ENCODE peak calls at places on chromosomes 13 and 19, in nine cellular contexts. One of them, this sample, is unnamed.

GRCh38 chr13:95100525-95101121 is 200.6 kb downstream of the ABCC4 start:
- DNase-seq in activated naive CD4-positive, alpha-beta T cell treated with anti-CD3 and anti-CD28 coated beads for 36 hours: no peak
- DNase-seq in epithelial cell of esophagus: peak; percentile 94
- DNase-seq in fibroblast of the conjunctiva: no peak
- DNase-seq in activated T-cell treated with anti-CD3 and anti-CD28 coated beads, Interleukin-2, amount 50 U/mL, for 24 hours: no peak
- DNase-seq in stromal cell of bone marrow: peak; percentile 82
- DNase-seq in T1000: peak; percentile 58
- DNase-seq in endodermal cell: no peak
- DNase-seq in SIG-M5: no peak
- DNase-seq in this sample: no peak

GRCh38 chr13:45325806-45326205 is 15.2 kb downstream of the TPT1 start:
- DNase-seq in T1000: no peak
- DNase-seq in activated T-cell treated with anti-CD3 and anti-CD28 coated beads, Interleukin-2, amount 50 U/mL, for 24 hours: no peak
- DNase-seq in stromal cell of bone marrow: peak; percentile 93
- DNase-seq in activated naive CD4-positive, alpha-beta T cell treated with anti-CD3 and anti-CD28 coated beads for 36 hours: no peak
- DNase-seq in SIG-M5: no peak
- DNase-seq in fibroblast of the conjunctiva: peak; percentile 58
- DNase-seq in endodermal cell: no peak
- DNase-seq in epithelial cell of esophagus: peak; percentile 92
- DNase-seq in this sample: no peak

GRCh38 chr19:39474139-39474620 is 6.5 kb upstream of the TIMM50 start:
- DNase-seq in T1000: no peak
- DNase-seq in SIG-M5: no peak
- DNase-seq in activated naive CD4-positive, alpha-beta T cell treated with anti-CD3 and anti-CD28 coated beads for 36 hours: peak; percentile 76
- DNase-seq in fibroblast of the conjunctiva: peak; percentile 14
- DNase-seq in activated T-cell treated with anti-CD3 and anti-CD28 coated beads, Interleukin-2, amount 50 U/mL, for 24 hours: peak; percentile 81
- DNase-seq in epithelial cell of esophagus: peak; percentile 48
- DNase-seq in endodermal cell: peak; percentile 96
- DNase-seq in stromal cell of bone marrow: no peak
- DNase-seq in this sample: peak; percentile 95

GRCh38 chr13:32423592-32423991 is 4.3 kb downstream of the N4BP2L1 start:
- DNase-seq in fibroblast of the conjunctiva: no peak
- DNase-seq in endodermal cell: no peak
- DNase-seq in activated naive CD4-positive, alpha-beta T cell treated with anti-CD3 and anti-CD28 coated beads for 36 hours: no peak
- DNase-seq in activated T-cell treated with anti-CD3 and anti-CD28 coated beads, Interleukin-2, amount 50 U/mL, for 24 hours: no peak
- DNase-seq in stromal cell of bone marrow: no peak
- DNase-seq in SIG-M5: no peak
- DNase-seq in T1000: no peak
- DNase-seq in epithelial cell of esophagus: no peak
- DNase-seq in this sample: no peak

GRCh38 chr13:66430266-66430665 is 799.9 kb downstream of the PCDH9 start:
- DNase-seq in endodermal cell: no peak
- DNase-seq in T1000: no peak
- DNase-seq in fibroblast of the conjunctiva: no peak
- DNase-seq in epithelial cell of esophagus: no peak
- DNase-seq in activated naive CD4-positive, alpha-beta T cell treated with anti-CD3 and anti-CD28 coated beads for 36 hours: no peak
- DNase-seq in activated T-cell treated with anti-CD3 and anti-CD28 coated beads, Interleukin-2, amount 50 U/mL, for 24 hours: no peak
- DNase-seq in stromal cell of bone marrow: no peak
- DNase-seq in SIG-M5: no peak
- DNase-seq in this sample: no peak

GRCh38 chr13:77697208-77698103 is at the start of gene SLAIN1:
- DNase-seq in fibroblast of the conjunctiva: no peak
- DNase-seq in activated T-cell treated with anti-CD3 and anti-CD28 coated beads, Interleukin-2, amount 50 U/mL, for 24 hours: peak; percentile 86
- DNase-seq in epithelial cell of esophagus: peak; percentile 22
- DNase-seq in SIG-M5: peak; percentile 31
- DNase-seq in stromal cell of bone marrow: no peak
- DNase-seq in T1000: peak; percentile 20
- DNase-seq in activated naive CD4-positive, alpha-beta T cell treated with anti-CD3 and anti-CD28 coated beads for 36 hours: peak; percentile 79
- DNase-seq in endodermal cell: peak; percentile 97
- DNase-seq in this sample: peak; percentile 94

GRCh38 chr13:107322228-107322627 is 754.3 kb upstream of the ARGLU1 start:
- DNase-seq in SIG-M5: no peak
- DNase-seq in epithelial cell of esophagus: peak; percentile 56
- DNase-seq in endodermal cell: no peak
- DNase-seq in fibroblast of the conjunctiva: no peak
- DNase-seq in T1000: no peak
- DNase-seq in activated naive CD4-positive, alpha-beta T cell treated with anti-CD3 and anti-CD28 coated beads for 36 hours: no peak
- DNase-seq in activated T-cell treated with anti-CD3 and anti-CD28 coated beads, Interleukin-2, amount 50 U/mL, for 24 hours: no peak
- DNase-seq in stromal cell of bone marrow: no peak
- DNase-seq in this sample: no peak

GRCh38 chr19:35908977-35909683 is 1.0 kb upstream of the TYROBP start:
- DNase-seq in T1000: no peak
- DNase-seq in epithelial cell of esophagus: no peak
- DNase-seq in stromal cell of bone marrow: no peak
- DNase-seq in activated naive CD4-positive, alpha-beta T cell treated with anti-CD3 and anti-CD28 coated beads for 36 hours: peak; percentile 42
- DNase-seq in endodermal cell: no peak
- DNase-seq in SIG-M5: peak; percentile 92
- DNase-seq in fibroblast of the conjunctiva: no peak
- DNase-seq in activated T-cell treated with anti-CD3 and anti-CD28 coated beads, Interleukin-2, amount 50 U/mL, for 24 hours: peak; percentile 34
- DNase-seq in this sample: peak; percentile 63

GRCh38 chr13:31038834-31039552 is 106.5 kb downstream of the TEX26 start:
- DNase-seq in endodermal cell: no peak
- DNase-seq in T1000: no peak
- DNase-seq in activated T-cell treated with anti-CD3 and anti-CD28 coated beads, Interleukin-2, amount 50 U/mL, for 24 hours: peak; percentile 54
- DNase-seq in SIG-M5: peak; percentile 6
- DNase-seq in stromal cell of bone marrow: peak; percentile 44
- DNase-seq in fibroblast of the conjunctiva: no peak
- DNase-seq in activated naive CD4-positive, alpha-beta T cell treated with anti-CD3 and anti-CD28 coated beads for 36 hours: peak; percentile 44
- DNase-seq in epithelial cell of esophagus: no peak
- DNase-seq in this sample: no peak

GRCh38 chr13:43414111-43414510 is 372.7 kb downstream of the ENOX1 start:
- DNase-seq in activated naive CD4-positive, alpha-beta T cell treated with anti-CD3 and anti-CD28 coated beads for 36 hours: no peak
- DNase-seq in T1000: no peak
- DNase-seq in epithelial cell of esophagus: no peak
- DNase-seq in SIG-M5: no peak
- DNase-seq in endodermal cell: no peak
- DNase-seq in fibroblast of the conjunctiva: no peak
- DNase-seq in activated T-cell treated with anti-CD3 and anti-CD28 coated beads, Interleukin-2, amount 50 U/mL, for 24 hours: no peak
- DNase-seq in stromal cell of bone marrow: no peak
- DNase-seq in this sample: no peak

GRCh38 chr13:97107815-97108534 is 113.7 kb upstream of the OXGR1 start:
- DNase-seq in activated T-cell treated with anti-CD3 and anti-CD28 coated beads, Interleukin-2, amount 50 U/mL, for 24 hours: no peak
- DNase-seq in activated naive CD4-positive, alpha-beta T cell treated with anti-CD3 and anti-CD28 coated beads for 36 hours: no peak
- DNase-seq in SIG-M5: no peak
- DNase-seq in endodermal cell: no peak
- DNase-seq in stromal cell of bone marrow: no peak
- DNase-seq in fibroblast of the conjunctiva: no peak
- DNase-seq in T1000: no peak
- DNase-seq in epithelial cell of esophagus: no peak
- DNase-seq in this sample: no peak

GRCh38 chr19:32519023-32519422 is 62.0 kb upstream of the PDCD5 start:
- DNase-seq in epithelial cell of esophagus: no peak
- DNase-seq in SIG-M5: no peak
- DNase-seq in fibroblast of the conjunctiva: no peak
- DNase-seq in activated naive CD4-positive, alpha-beta T cell treated with anti-CD3 and anti-CD28 coated beads for 36 hours: no peak
- DNase-seq in endodermal cell: no peak
- DNase-seq in stromal cell of bone marrow: no peak
- DNase-seq in T1000: no peak
- DNase-seq in activated T-cell treated with anti-CD3 and anti-CD28 coated beads, Interleukin-2, amount 50 U/mL, for 24 hours: no peak
- DNase-seq in this sample: no peak

GRCh38 chr13:51152713-51153112 is 41.6 kb upstream of the C13orf42 start:
- DNase-seq in activated T-cell treated with anti-CD3 and anti-CD28 coated beads, Interleukin-2, amount 50 U/mL, for 24 hours: no peak
- DNase-seq in T1000: no peak
- DNase-seq in endodermal cell: peak; percentile 58
- DNase-seq in SIG-M5: no peak
- DNase-seq in stromal cell of bone marrow: no peak
- DNase-seq in fibroblast of the conjunctiva: no peak
- DNase-seq in epithelial cell of esophagus: no peak
- DNase-seq in activated naive CD4-positive, alpha-beta T cell treated with anti-CD3 and anti-CD28 coated beads for 36 hours: no peak
- DNase-seq in this sample: no peak

GRCh38 chr13:34672631-34673030 is 269.4 kb upstream of the NBEA start:
- DNase-seq in stromal cell of bone marrow: no peak
- DNase-seq in epithelial cell of esophagus: peak; percentile 12
- DNase-seq in T1000: no peak
- DNase-seq in activated T-cell treated with anti-CD3 and anti-CD28 coated beads, Interleukin-2, amount 50 U/mL, for 24 hours: no peak
- DNase-seq in endodermal cell: no peak
- DNase-seq in activated naive CD4-positive, alpha-beta T cell treated with anti-CD3 and anti-CD28 coated beads for 36 hours: no peak
- DNase-seq in SIG-M5: no peak
- DNase-seq in fibroblast of the conjunctiva: no peak
- DNase-seq in this sample: no peak

GRCh38 chr19:53977991-53978731 is 13.3 kb upstream of the CACNG6 start:
- DNase-seq in fibroblast of the conjunctiva: peak; percentile 56
- DNase-seq in T1000: no peak
- DNase-seq in endodermal cell: peak; percentile 98
- DNase-seq in activated naive CD4-positive, alpha-beta T cell treated with anti-CD3 and anti-CD28 coated beads for 36 hours: peak; percentile 47
- DNase-seq in stromal cell of bone marrow: peak; percentile 40
- DNase-seq in activated T-cell treated with anti-CD3 and anti-CD28 coated beads, Interleukin-2, amount 50 U/mL, for 24 hours: peak; percentile 51
- DNase-seq in SIG-M5: no peak
- DNase-seq in epithelial cell of esophagus: peak; percentile 40
- DNase-seq in this sample: peak; percentile 98

GRCh38 chr13:110555601-110556223 is 5.8 kb downstream of the RAB20 start:
- DNase-seq in T1000: no peak
- DNase-seq in epithelial cell of esophagus: no peak
- DNase-seq in fibroblast of the conjunctiva: no peak
- DNase-seq in stromal cell of bone marrow: no peak
- DNase-seq in activated T-cell treated with anti-CD3 and anti-CD28 coated beads, Interleukin-2, amount 50 U/mL, for 24 hours: no peak
- DNase-seq in SIG-M5: peak; percentile 63
- DNase-seq in endodermal cell: no peak
- DNase-seq in activated naive CD4-positive, alpha-beta T cell treated with anti-CD3 and anti-CD28 coated beads for 36 hours: no peak
- DNase-seq in this sample: no peak

GRCh38 chr19:46990998-46991676 is 28.5 kb upstream of the NPAS1 start:
- DNase-seq in T1000: peak; percentile 60
- DNase-seq in activated naive CD4-positive, alpha-beta T cell treated with anti-CD3 and anti-CD28 coated beads for 36 hours: peak; percentile 78
- DNase-seq in activated T-cell treated with anti-CD3 and anti-CD28 coated beads, Interleukin-2, amount 50 U/mL, for 24 hours: peak; percentile 73
- DNase-seq in epithelial cell of esophagus: peak; percentile 85
- DNase-seq in SIG-M5: no peak
- DNase-seq in endodermal cell: peak; percentile 95
- DNase-seq in fibroblast of the conjunctiva: peak; percentile 70
- DNase-seq in stromal cell of bone marrow: peak; percentile 76
- DNase-seq in this sample: peak; percentile 91

GRCh38 chr13:20492641-20493040 is 33.0 kb downstream of the CRYL1 start:
- DNase-seq in stromal cell of bone marrow: no peak
- DNase-seq in activated naive CD4-positive, alpha-beta T cell treated with anti-CD3 and anti-CD28 coated beads for 36 hours: peak; percentile 42
- DNase-seq in activated T-cell treated with anti-CD3 and anti-CD28 coated beads, Interleukin-2, amount 50 U/mL, for 24 hours: peak; percentile 54
- DNase-seq in epithelial cell of esophagus: peak; percentile 55
- DNase-seq in fibroblast of the conjunctiva: peak; percentile 32
- DNase-seq in endodermal cell: peak; percentile 77
- DNase-seq in T1000: no peak
- DNase-seq in SIG-M5: no peak
- DNase-seq in this sample: no peak

GRCh38 chr13:114043421-114044053 is 69.7 kb upstream of the C13orf46 start:
- DNase-seq in SIG-M5: no peak
- DNase-seq in epithelial cell of esophagus: no peak
- DNase-seq in fibroblast of the conjunctiva: peak; percentile 54
- DNase-seq in T1000: peak; percentile 93
- DNase-seq in activated T-cell treated with anti-CD3 and anti-CD28 coated beads, Interleukin-2, amount 50 U/mL, for 24 hours: no peak
- DNase-seq in endodermal cell: peak; percentile 89
- DNase-seq in stromal cell of bone marrow: peak; percentile 77
- DNase-seq in activated naive CD4-positive, alpha-beta T cell treated with anti-CD3 and anti-CD28 coated beads for 36 hours: peak; percentile 25
- DNase-seq in this sample: peak; percentile 83

GRCh38 chr19:3788991-3789778 is 3.0 kb upstream of the MATK start:
- DNase-seq in T1000: no peak
- DNase-seq in endodermal cell: peak; percentile 36
- DNase-seq in activated naive CD4-positive, alpha-beta T cell treated with anti-CD3 and anti-CD28 coated beads for 36 hours: no peak
- DNase-seq in SIG-M5: no peak
- DNase-seq in activated T-cell treated with anti-CD3 and anti-CD28 coated beads, Interleukin-2, amount 50 U/mL, for 24 hours: no peak
- DNase-seq in epithelial cell of esophagus: no peak
- DNase-seq in fibroblast of the conjunctiva: no peak
- DNase-seq in stromal cell of bone marrow: no peak
- DNase-seq in this sample: peak; percentile 52

GRCh38 chr19:18109363-18109730 is 11.8 kb downstream of the MAST3 start:
- DNase-seq in activated T-cell treated with anti-CD3 and anti-CD28 coated beads, Interleukin-2, amount 50 U/mL, for 24 hours: no peak
- DNase-seq in SIG-M5: no peak
- DNase-seq in epithelial cell of esophagus: no peak
- DNase-seq in endodermal cell: no peak
- DNase-seq in stromal cell of bone marrow: no peak
- DNase-seq in T1000: no peak
- DNase-seq in activated naive CD4-positive, alpha-beta T cell treated with anti-CD3 and anti-CD28 coated beads for 36 hours: no peak
- DNase-seq in fibroblast of the conjunctiva: no peak
- DNase-seq in this sample: no peak

GRCh38 chr13:39224841-39225240 is 186.6 kb downstream of the NHLRC3 start:
- DNase-seq in stromal cell of bone marrow: no peak
- DNase-seq in fibroblast of the conjunctiva: no peak
- DNase-seq in activated T-cell treated with anti-CD3 and anti-CD28 coated beads, Interleukin-2, amount 50 U/mL, for 24 hours: no peak
- DNase-seq in endodermal cell: no peak
- DNase-seq in epithelial cell of esophagus: peak; percentile 66
- DNase-seq in activated naive CD4-positive, alpha-beta T cell treated with anti-CD3 and anti-CD28 coated beads for 36 hours: no peak
- DNase-seq in T1000: no peak
- DNase-seq in SIG-M5: no peak
- DNase-seq in this sample: no peak

GRCh38 chr19:13954185-13954584 is 1.9 kb downstream of the DCAF15 start:
- DNase-seq in activated T-cell treated with anti-CD3 and anti-CD28 coated beads, Interleukin-2, amount 50 U/mL, for 24 hours: no peak
- DNase-seq in stromal cell of bone marrow: no peak
- DNase-seq in activated naive CD4-positive, alpha-beta T cell treated with anti-CD3 and anti-CD28 coated beads for 36 hours: no peak
- DNase-seq in fibroblast of the conjunctiva: no peak
- DNase-seq in epithelial cell of esophagus: no peak
- DNase-seq in T1000: no peak
- DNase-seq in SIG-M5: no peak
- DNase-seq in endodermal cell: no peak
- DNase-seq in this sample: no peak

GRCh38 chr19:18167975-18168645 is 5.5 kb upstream of the IFI30 start:
- DNase-seq in stromal cell of bone marrow: no peak
- DNase-seq in fibroblast of the conjunctiva: no peak
- DNase-seq in activated naive CD4-positive, alpha-beta T cell treated with anti-CD3 and anti-CD28 coated beads for 36 hours: peak; percentile 76
- DNase-seq in T1000: no peak
- DNase-seq in SIG-M5: no peak
- DNase-seq in epithelial cell of esophagus: no peak
- DNase-seq in activated T-cell treated with anti-CD3 and anti-CD28 coated beads, Interleukin-2, amount 50 U/mL, for 24 hours: peak; percentile 74
- DNase-seq in endodermal cell: peak; percentile 84
- DNase-seq in this sample: peak; percentile 97

GRCh38 chr19:38544569-38545315 is 73.0 kb downstream of the MAP4K1 start:
- DNase-seq in SIG-M5: no peak
- DNase-seq in stromal cell of bone marrow: no peak
- DNase-seq in fibroblast of the conjunctiva: no peak
- DNase-seq in activated naive CD4-positive, alpha-beta T cell treated with anti-CD3 and anti-CD28 coated beads for 36 hours: no peak
- DNase-seq in T1000: peak; percentile 25
- DNase-seq in activated T-cell treated with anti-CD3 and anti-CD28 coated beads, Interleukin-2, amount 50 U/mL, for 24 hours: no peak
- DNase-seq in epithelial cell of esophagus: no peak
- DNase-seq in endodermal cell: no peak
- DNase-seq in this sample: peak; percentile 64

GRCh38 chr19:55041627-55042343 is 3.7 kb upstream of the GP6 start:
- DNase-seq in activated T-cell treated with anti-CD3 and anti-CD28 coated beads, Interleukin-2, amount 50 U/mL, for 24 hours: peak; percentile 52
- DNase-seq in epithelial cell of esophagus: no peak
- DNase-seq in fibroblast of the conjunctiva: no peak
- DNase-seq in T1000: no peak
- DNase-seq in SIG-M5: no peak
- DNase-seq in activated naive CD4-positive, alpha-beta T cell treated with anti-CD3 and anti-CD28 coated beads for 36 hours: peak; percentile 62
- DNase-seq in endodermal cell: no peak
- DNase-seq in stromal cell of bone marrow: no peak
- DNase-seq in this sample: peak; percentile 19

GRCh38 chr13:111337206-111337605 is 16.8 kb downstream of the TEX29 start:
- DNase-seq in endodermal cell: peak; percentile 15
- DNase-seq in activated T-cell treated with anti-CD3 and anti-CD28 coated beads, Interleukin-2, amount 50 U/mL, for 24 hours: no peak
- DNase-seq in activated naive CD4-positive, alpha-beta T cell treated with anti-CD3 and anti-CD28 coated beads for 36 hours: no peak
- DNase-seq in fibroblast of the conjunctiva: peak; percentile 85
- DNase-seq in stromal cell of bone marrow: peak; percentile 48
- DNase-seq in epithelial cell of esophagus: peak; percentile 40
- DNase-seq in SIG-M5: no peak
- DNase-seq in T1000: peak; percentile 60
- DNase-seq in this sample: no peak

GRCh38 chr19:611506-611869 is 21.8 kb downstream of the HCN2 start:
- DNase-seq in fibroblast of the conjunctiva: peak; percentile 26
- DNase-seq in activated naive CD4-positive, alpha-beta T cell treated with anti-CD3 and anti-CD28 coated beads for 36 hours: peak; percentile 87
- DNase-seq in activated T-cell treated with anti-CD3 and anti-CD28 coated beads, Interleukin-2, amount 50 U/mL, for 24 hours: peak; percentile 76
- DNase-seq in stromal cell of bone marrow: peak; percentile 74
- DNase-seq in endodermal cell: no peak
- DNase-seq in epithelial cell of esophagus: peak; percentile 79
- DNase-seq in SIG-M5: no peak
- DNase-seq in T1000: peak; percentile 92
- DNase-seq in this sample: no peak